ENCODE peak calls at places on chromosomes 1 and 21, in four cellular contexts. V is stimulated activated naive CD8-positive, alpha-beta T cell treated with anti-CD3 and anti-CD28 coated beads, Interleukin-15, amount 100 ng/mL, for 72 hours; Y is effector CD4-positive, alpha-beta T cell; M is AG10803. I is an unnamed sample.

GRCh38 chr1:217003355-217003754 is 280.1 kb upstream of the ESRRG start:
- DNase-seq in V (no peak), Y (no peak), M (no peak), I (no peak)

GRCh38 chr1:51295926-51296325 is 34.4 kb downstream of the TTC39A start:
- DNase-seq in V (peak), Y (no peak), M (no peak), I (no peak)

GRCh38 chr1:201327687-201328240 is 44.5 kb downstream of the PKP1 start:
- DNase-seq in V (no peak), Y (no peak), M (no peak), I (no peak)

GRCh38 chr1:224615861-224616760 is at the start of gene CNIH3:
- DNase-seq in V (peak), Y (no peak), M (peak), I (peak)

GRCh38 chr21:44854391-44854663 is 19.2 kb downstream of the PTTG1IP start:
- DNase-seq in V (no peak), Y (no peak), M (no peak), I (no peak)

GRCh38 chr1:200873671-200874397 is 1.1 kb downstream of the GPR25 start:
- DNase-seq in V (no peak), Y (no peak), M (no peak), I (no peak)

GRCh38 chr1:233478611-233479010 is 135.3 kb upstream of the KCNK1 start:
- DNase-seq in V (no peak), Y (no peak), M (no peak), I (no peak)

GRCh38 chr1:68322837-68323687 is 90.7 kb upstream of the WLS start:
- DNase-seq in V (no peak), Y (no peak), M (peak), I (no peak)

GRCh38 chr1:30888975-30889374 is 19.6 kb downstream of the SDC3 start:
- DNase-seq in V (no peak), Y (no peak), M (no peak), I (no peak)

GRCh38 chr21:44529503-44530125 is 10.4 kb downstream of the KRTAP10-1 start:
- DNase-seq in V (no peak), Y (no peak), M (no peak), I (no peak)

GRCh38 chr21:38268859-38269566 is 12.2 kb downstream of the KCNJ15 start:
- DNase-seq in V (no peak), Y (no peak), M (no peak), I (no peak)

GRCh38 chr1:240611619-240612490 is at the start of gene GREM2:
- DNase-seq in V (peak), Y (peak), M (peak), I (peak)

GRCh38 chr1:227541796-227542152 is 21.6 kb upstream of the ZNF678 start:
- DNase-seq in V (no peak), Y (no peak), M (no peak), I (no peak)

GRCh38 chr1:110055493-110056283 is 14.8 kb downstream of the ALX3 start:
- DNase-seq in V (no peak), Y (no peak), M (peak), I (no peak)

GRCh38 chr1:233543338-233544255 is 70.3 kb upstream of the KCNK1 start:
- DNase-seq in V (no peak), Y (no peak), M (peak), I (no peak)

GRCh38 chr1:117289316-117289715 is 77.9 kb upstream of the MAN1A2 start:
- DNase-seq in V (no peak), Y (no peak), M (no peak), I (no peak)

GRCh38 chr1:195577748-195578147 is 1030.5 kb downstream of the KCNT2 start:
- DNase-seq in V (no peak), Y (no peak), M (no peak), I (no peak)

GRCh38 chr1:172674831-172675613 is 16.1 kb downstream of the FASLG start:
- DNase-seq in V (no peak), Y (no peak), M (peak), I (no peak)

GRCh38 chr1:245341738-245342137 is 187.0 kb downstream of the KIF26B start:
- DNase-seq in V (no peak), Y (no peak), M (no peak), I (no peak)

GRCh38 chr1:197144570-197145325 is 1.7 kb downstream of the ASPM start:
- DNase-seq in V (no peak), Y (no peak), M (peak), I (no peak)

GRCh38 chr1:236064674-236065508 is at the start of gene NID1:
- DNase-seq in V (peak), Y (peak), M (peak), I (no peak)

I was measured in T-helper 22 cell.